ENCODE peak calls at places on chromosomes 5 and 9, in ten cellular contexts. One of them, this sample, is unnamed.

GRCh38 chr5:41182666-41183065 is 30.7 kb downstream of the C6 start:
- DNase-seq in lung: no peak
- DNase-seq in brain microvascular endothelial cell: no peak
- DNase-seq in mammary epithelial cell: no peak
- DNase-seq in uterus: no peak
- DNase-seq in mesendoderm: peak
- DNase-seq in suprapubic skin: no peak
- DNase-seq in endodermal cell: no peak
- DNase-seq in caudate nucleus: no peak
- DNase-seq in effector memory CD4-positive, alpha-beta T cell: no peak
- DNase-seq in this sample: no peak

GRCh38 chr5:150637245-150638052 is 3.0 kb upstream of the SYNPO start:
- DNase-seq in uterus: no peak
- DNase-seq in lung: no peak
- DNase-seq in caudate nucleus: no peak
- DNase-seq in suprapubic skin: no peak
- DNase-seq in mammary epithelial cell: peak
- DNase-seq in effector memory CD4-positive, alpha-beta T cell: no peak
- DNase-seq in endodermal cell: peak
- DNase-seq in brain microvascular endothelial cell: peak
- DNase-seq in mesendoderm: peak
- DNase-seq in this sample: no peak

GRCh38 chr9:124780060-124780756 is 3.3 kb downstream of the OLFML2A start:
- DNase-seq in lung: no peak
- DNase-seq in effector memory CD4-positive, alpha-beta T cell: no peak
- DNase-seq in suprapubic skin: peak
- DNase-seq in mesendoderm: no peak
- DNase-seq in uterus: no peak
- DNase-seq in endodermal cell: peak
- DNase-seq in mammary epithelial cell: no peak
- DNase-seq in brain microvascular endothelial cell: no peak
- DNase-seq in caudate nucleus: no peak
- DNase-seq in this sample: no peak

GRCh38 chr9:7912037-7912535 is 112.5 kb upstream of the DMAC1 start:
- DNase-seq in caudate nucleus: no peak
- DNase-seq in mesendoderm: no peak
- DNase-seq in effector memory CD4-positive, alpha-beta T cell: no peak
- DNase-seq in endodermal cell: no peak
- DNase-seq in brain microvascular endothelial cell: no peak
- DNase-seq in mammary epithelial cell: no peak
- DNase-seq in uterus: no peak
- DNase-seq in lung: no peak
- DNase-seq in suprapubic skin: no peak
- DNase-seq in this sample: no peak

GRCh38 chr5:75736273-75736672 is 19.0 kb upstream of the POC5 start:
- DNase-seq in lung: no peak
- DNase-seq in caudate nucleus: no peak
- DNase-seq in endodermal cell: no peak
- DNase-seq in mesendoderm: no peak
- DNase-seq in suprapubic skin: no peak
- DNase-seq in uterus: no peak
- DNase-seq in effector memory CD4-positive, alpha-beta T cell: no peak
- DNase-seq in brain microvascular endothelial cell: no peak
- DNase-seq in mammary epithelial cell: no peak
- DNase-seq in this sample: no peak

GRCh38 chr5:94969174-94969573 is 315.7 kb downstream of the MCTP1 start:
- DNase-seq in lung: no peak
- DNase-seq in suprapubic skin: no peak
- DNase-seq in mammary epithelial cell: no peak
- DNase-seq in brain microvascular endothelial cell: peak
- DNase-seq in mesendoderm: peak
- DNase-seq in uterus: no peak
- DNase-seq in caudate nucleus: no peak
- DNase-seq in effector memory CD4-positive, alpha-beta T cell: no peak
- DNase-seq in endodermal cell: no peak
- DNase-seq in this sample: no peak

GRCh38 chr9:114484854-114485443 is 20.3 kb downstream of the WHRN start:
- DNase-seq in effector memory CD4-positive, alpha-beta T cell: no peak
- DNase-seq in lung: no peak
- DNase-seq in endodermal cell: no peak
- DNase-seq in caudate nucleus: no peak
- DNase-seq in brain microvascular endothelial cell: peak
- DNase-seq in uterus: no peak
- DNase-seq in suprapubic skin: no peak
- DNase-seq in mesendoderm: no peak
- DNase-seq in mammary epithelial cell: peak
- DNase-seq in this sample: peak

GRCh38 chr9:128523199-128523925 is 18.8 kb downstream of the GLE1 start:
- DNase-seq in caudate nucleus: no peak
- DNase-seq in effector memory CD4-positive, alpha-beta T cell: no peak
- DNase-seq in suprapubic skin: no peak
- DNase-seq in endodermal cell: peak
- DNase-seq in lung: no peak
- DNase-seq in uterus: peak
- DNase-seq in mesendoderm: peak
- DNase-seq in mammary epithelial cell: no peak
- DNase-seq in brain microvascular endothelial cell: peak
- DNase-seq in this sample: no peak

GRCh38 chr5:123460296-123460729 is 37.1 kb upstream of the CEP120 start:
- DNase-seq in uterus: no peak
- DNase-seq in brain microvascular endothelial cell: peak
- DNase-seq in mesendoderm: peak
- DNase-seq in endodermal cell: peak
- DNase-seq in mammary epithelial cell: peak
- DNase-seq in suprapubic skin: no peak
- DNase-seq in caudate nucleus: no peak
- DNase-seq in lung: no peak
- DNase-seq in effector memory CD4-positive, alpha-beta T cell: no peak
- DNase-seq in this sample: no peak

GRCh38 chr5:16936150-16937022 is at the start of gene MYO10:
- DNase-seq in brain microvascular endothelial cell: peak
- DNase-seq in lung: peak
- DNase-seq in mesendoderm: peak
- DNase-seq in effector memory CD4-positive, alpha-beta T cell: peak
- DNase-seq in suprapubic skin: peak
- DNase-seq in mammary epithelial cell: peak
- DNase-seq in caudate nucleus: no peak
- DNase-seq in endodermal cell: peak
- DNase-seq in uterus: peak
- DNase-seq in this sample: peak

GRCh38 chr9:82131072-82131471 is 142.5 kb downstream of the SPATA31D1 start:
- DNase-seq in mammary epithelial cell: no peak
- DNase-seq in endodermal cell: no peak
- DNase-seq in effector memory CD4-positive, alpha-beta T cell: no peak
- DNase-seq in brain microvascular endothelial cell: no peak
- DNase-seq in lung: no peak
- DNase-seq in mesendoderm: no peak
- DNase-seq in uterus: no peak
- DNase-seq in caudate nucleus: no peak
- DNase-seq in suprapubic skin: no peak
- DNase-seq in this sample: no peak

GRCh38 chr9:72786948-72787347 is 165.9 kb downstream of the ALDH1A1 start:
- DNase-seq in endodermal cell: no peak
- DNase-seq in uterus: no peak
- DNase-seq in brain microvascular endothelial cell: no peak
- DNase-seq in suprapubic skin: no peak
- DNase-seq in mesendoderm: no peak
- DNase-seq in lung: no peak
- DNase-seq in effector memory CD4-positive, alpha-beta T cell: no peak
- DNase-seq in caudate nucleus: no peak
- DNase-seq in mammary epithelial cell: no peak
- DNase-seq in this sample: no peak

DNA sequence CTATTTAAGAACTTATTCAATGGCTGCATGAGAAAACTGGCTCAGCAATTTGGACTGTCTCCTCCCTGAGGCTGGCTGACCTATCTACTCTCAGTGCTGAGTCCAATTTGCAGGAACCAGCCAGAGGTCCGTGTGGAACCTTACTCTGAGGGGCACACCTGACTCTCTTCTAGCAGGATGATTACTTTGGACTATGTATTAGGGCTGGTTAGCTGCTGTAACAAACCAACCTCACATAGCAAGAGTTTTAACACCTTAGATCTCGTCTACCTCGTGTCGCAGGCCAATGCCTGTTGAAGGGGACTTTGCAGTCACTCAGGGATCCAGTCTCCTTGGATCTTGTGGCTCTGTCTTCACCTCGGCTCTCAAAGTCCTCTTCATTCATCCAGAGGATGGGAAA is 3.4 kb upstream of the FAM193B start:
- DNase-seq in mesendoderm: no peak
- DNase-seq in lung: no peak
- DNase-seq in uterus: no peak
- DNase-seq in suprapubic skin: no peak
- DNase-seq in effector memory CD4-positive, alpha-beta T cell: no peak
- DNase-seq in endodermal cell: no peak
- DNase-seq in caudate nucleus: no peak
- DNase-seq in mammary epithelial cell: no peak
- DNase-seq in brain microvascular endothelial cell: no peak
- DNase-seq in this sample: no peak
- H3K27ac ChIP-seq in mesendoderm: no peak
- H3K27ac ChIP-seq in lung: no peak
- H3K27ac ChIP-seq in uterus: no peak
- H3K27ac ChIP-seq in suprapubic skin: no peak
- H3K27ac ChIP-seq in effector memory CD4-positive, alpha-beta T cell: no peak
- H3K27ac ChIP-seq in endodermal cell: no peak
- H3K27ac ChIP-seq in caudate nucleus: no peak
- H3K27ac ChIP-seq in mammary epithelial cell: no peak
- H3K27ac ChIP-seq in brain microvascular endothelial cell: no peak
- H3K27ac ChIP-seq in this sample: no peak

GRCh38 chr5:4563400-4563799 is 576.7 kb upstream of the ADAMTS16 start:
- DNase-seq in mammary epithelial cell: peak
- DNase-seq in lung: no peak
- DNase-seq in brain microvascular endothelial cell: no peak
- DNase-seq in caudate nucleus: no peak
- DNase-seq in mesendoderm: peak
- DNase-seq in suprapubic skin: no peak
- DNase-seq in effector memory CD4-positive, alpha-beta T cell: no peak
- DNase-seq in uterus: no peak
- DNase-seq in endodermal cell: peak
- DNase-seq in this sample: no peak
- H3K27ac ChIP-seq in mammary epithelial cell: no peak
- H3K27ac ChIP-seq in lung: no peak
- H3K27ac ChIP-seq in brain microvascular endothelial cell: no peak
- H3K27ac ChIP-seq in caudate nucleus: no peak
- H3K27ac ChIP-seq in mesendoderm: no peak
- H3K27ac ChIP-seq in suprapubic skin: no peak
- H3K27ac ChIP-seq in effector memory CD4-positive, alpha-beta T cell: no peak
- H3K27ac ChIP-seq in uterus: no peak
- H3K27ac ChIP-seq in endodermal cell: no peak
- H3K27ac ChIP-seq in this sample: no peak

GRCh38 chr5:147573171-147573570 is 63.3 kb upstream of the DPYSL3 start:
- DNase-seq in uterus: no peak
- DNase-seq in effector memory CD4-positive, alpha-beta T cell: no peak
- DNase-seq in mammary epithelial cell: no peak
- DNase-seq in lung: no peak
- DNase-seq in suprapubic skin: no peak
- DNase-seq in endodermal cell: no peak
- DNase-seq in caudate nucleus: no peak
- DNase-seq in mesendoderm: no peak
- DNase-seq in brain microvascular endothelial cell: no peak
- DNase-seq in this sample: no peak

GRCh38 chr5:147565524-147565923 is 55.7 kb upstream of the DPYSL3 start:
- DNase-seq in effector memory CD4-positive, alpha-beta T cell: no peak
- DNase-seq in uterus: no peak
- DNase-seq in caudate nucleus: no peak
- DNase-seq in suprapubic skin: no peak
- DNase-seq in brain microvascular endothelial cell: peak
- DNase-seq in lung: no peak
- DNase-seq in endodermal cell: no peak
- DNase-seq in mesendoderm: peak
- DNase-seq in mammary epithelial cell: peak
- DNase-seq in this sample: no peak

GRCh38 chr5:147567917-147568598 is 58.2 kb upstream of the DPYSL3 start:
- DNase-seq in mammary epithelial cell: peak
- DNase-seq in lung: no peak
- DNase-seq in uterus: no peak
- DNase-seq in effector memory CD4-positive, alpha-beta T cell: no peak
- DNase-seq in mesendoderm: peak
- DNase-seq in suprapubic skin: no peak
- DNase-seq in caudate nucleus: no peak
- DNase-seq in endodermal cell: peak
- DNase-seq in brain microvascular endothelial cell: peak
- DNase-seq in this sample: no peak

DNA sequence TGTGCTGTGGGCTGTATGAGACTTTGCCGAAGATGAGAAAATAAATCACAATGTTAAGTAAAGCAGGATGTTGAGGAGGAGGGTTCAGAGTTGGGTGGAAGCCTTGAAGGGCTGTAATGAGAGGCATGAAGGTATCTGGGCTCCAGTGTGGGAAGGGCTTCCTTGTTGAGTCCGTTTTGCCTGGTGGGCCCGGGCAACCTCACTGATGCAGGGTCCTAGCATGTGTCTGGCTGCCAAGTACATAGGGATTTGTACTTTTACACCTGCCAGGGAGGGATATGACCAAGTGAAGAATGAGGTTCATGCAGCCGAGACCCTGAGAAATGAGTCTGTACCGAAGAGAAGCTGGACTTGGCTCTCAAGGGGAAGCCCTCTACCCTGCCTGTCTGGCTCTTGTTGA is 58.8 kb upstream of the DPYSL3 start:
- DNase-seq in effector memory CD4-positive, alpha-beta T cell: no peak
- DNase-seq in caudate nucleus: no peak
- DNase-seq in mammary epithelial cell: no peak
- DNase-seq in suprapubic skin: no peak
- DNase-seq in mesendoderm: peak
- DNase-seq in endodermal cell: peak
- DNase-seq in brain microvascular endothelial cell: no peak
- DNase-seq in lung: no peak
- DNase-seq in uterus: no peak
- DNase-seq in this sample: no peak
- H3K27ac ChIP-seq in effector memory CD4-positive, alpha-beta T cell: no peak
- H3K27ac ChIP-seq in caudate nucleus: no peak
- H3K27ac ChIP-seq in mammary epithelial cell: no peak
- H3K27ac ChIP-seq in suprapubic skin: no peak
- H3K27ac ChIP-seq in mesendoderm: peak
- H3K27ac ChIP-seq in endodermal cell: no peak
- H3K27ac ChIP-seq in brain microvascular endothelial cell: no peak
- H3K27ac ChIP-seq in lung: no peak
- H3K27ac ChIP-seq in uterus: no peak
- H3K27ac ChIP-seq in this sample: no peak

GRCh38 chr9:134025606-134026541 is 593 bp downstream of the BRD3OS start:
- DNase-seq in suprapubic skin: no peak
- DNase-seq in mammary epithelial cell: peak
- DNase-seq in lung: peak
- DNase-seq in uterus: peak
- DNase-seq in caudate nucleus: no peak
- DNase-seq in endodermal cell: peak
- DNase-seq in brain microvascular endothelial cell: peak
- DNase-seq in effector memory CD4-positive, alpha-beta T cell: peak
- DNase-seq in mesendoderm: peak
- DNase-seq in this sample: peak
- H3K27ac ChIP-seq in suprapubic skin: no peak
- H3K27ac ChIP-seq in mammary epithelial cell: peak
- H3K27ac ChIP-seq in lung: no peak
- H3K27ac ChIP-seq in uterus: peak
- H3K27ac ChIP-seq in caudate nucleus: peak
- H3K27ac ChIP-seq in endodermal cell: peak
- H3K27ac ChIP-seq in brain microvascular endothelial cell: no peak
- H3K27ac ChIP-seq in effector memory CD4-positive, alpha-beta T cell: peak
- H3K27ac ChIP-seq in mesendoderm: no peak
- H3K27ac ChIP-seq in this sample: peak

This sample was measured in CD8-positive, alpha-beta T cell.